ENCODE peak calls at places on chromosome 3, in four cellular contexts. R, F, M and Z are unnamed samples.

GRCh38 chr3:155743616-155744015 is 1.3 kb downstream of the PLCH1 start:
- DNase-seq in R (no peak), F (no peak), M (no peak), Z (no peak)

GRCh38 chr3:178646205-178646604 is 110.0 kb downstream of the KCNMB2 start:
- DNase-seq in R (no peak), F (no peak), M (no peak), Z (no peak)

GRCh38 chr3:51386852-51387229 is 1.8 kb downstream of the MANF start:
- DNase-seq in R (no peak), F (peak), M (no peak), Z (no peak)

GRCh38 chr3:12644297-12644937 is 19.5 kb downstream of the RAF1 start:
- DNase-seq in R (no peak), F (no peak), M (peak), Z (no peak)

GRCh38 chr3:22542311-22542710 is 660.8 kb upstream of the UBE2E2 start:
- DNase-seq in R (no peak), F (no peak), M (no peak), Z (no peak)

GRCh38 chr3:177977381-177978158 is 558.7 kb upstream of the KCNMB2 start:
- DNase-seq in R (no peak), F (no peak), M (no peak), Z (no peak)

GRCh38 chr3:21745971-21746370 is 5.0 kb downstream of the ZNF385D start:
- DNase-seq in R (no peak), F (no peak), M (no peak), Z (no peak)

GRCh38 chr3:30555968-30556367 is 50.4 kb upstream of the TGFBR2 start:
- DNase-seq in R (no peak), F (no peak), M (no peak), Z (no peak)

GRCh38 chr3:56421205-56421604 is 47.1 kb downstream of the ERC2 start:
- DNase-seq in R (no peak), F (no peak), M (no peak), Z (no peak)

GRCh38 chr3:134342269-134342668 is 32.0 kb downstream of the AMOTL2 start:
- DNase-seq in R (no peak), F (no peak), M (no peak), Z (no peak)

GRCh38 chr3:17714473-17714872 is 28.0 kb downstream of the TBC1D5 start:
- DNase-seq in R (no peak), F (no peak), M (no peak), Z (no peak)

GRCh38 chr3:133568294-133569014 is 5.0 kb upstream of the CDV3 start:
- DNase-seq in R (peak), F (no peak), M (no peak), Z (no peak)

GRCh38 chr3:55615039-55615693 is 128.1 kb upstream of the WNT5A start:
- DNase-seq in R (no peak), F (no peak), M (no peak), Z (no peak)

GRCh38 chr3:98462901-98463300 is at the start of gene OR5K1:
- DNase-seq in R (no peak), F (no peak), M (no peak), Z (no peak)

GRCh38 chr3:60186359-60186758 is 1064.9 kb downstream of the FHIT start:
- DNase-seq in R (no peak), F (no peak), M (no peak), Z (no peak)

GRCh38 chr3:165784337-165784736 is 52.9 kb downstream of the BCHE start:
- DNase-seq in R (no peak), F (no peak), M (no peak), Z (no peak)

GRCh38 chr3:188687389-188687788 is 484.4 kb upstream of the TPRG1 start:
- DNase-seq in R (no peak), F (no peak), M (no peak), Z (no peak)

GRCh38 chr3:177771780-177772179 is 574.5 kb upstream of the TBL1XR1 start:
- DNase-seq in R (no peak), F (no peak), M (no peak), Z (no peak)

GRCh38 chr3:104717828-104718196 is 648.9 kb upstream of the ALCAM start:
- DNase-seq in R (no peak), F (no peak), M (no peak), Z (no peak)

GRCh38 chr3:99503350-99503749 is 135.0 kb upstream of the COL8A1 start:
- DNase-seq in R (no peak), F (no peak), M (no peak), Z (no peak)

GRCh38 chr3:15256861-15257341 is 50.9 kb downstream of the CAPN7 start:
- DNase-seq in R (no peak), F (no peak), M (no peak), Z (no peak)
- TF ChIP-seq CBX5 in R (no peak), F (no peak), M (no peak), Z (no peak)

GRCh38 chr3:46334911-46335478 is 18.9 kb upstream of the CCR2 start:
- DNase-seq in R (no peak), F (no peak), M (no peak), Z (no peak)

GRCh38 chr3:46337911-46338310 is 16.0 kb upstream of the CCR2 start:
- DNase-seq in R (no peak), F (no peak), M (no peak), Z (no peak)

GRCh38 chr3:46338840-46339239 is 15.1 kb upstream of the CCR2 start:
- DNase-seq in R (no peak), F (no peak), M (no peak), Z (no peak)

DNA sequence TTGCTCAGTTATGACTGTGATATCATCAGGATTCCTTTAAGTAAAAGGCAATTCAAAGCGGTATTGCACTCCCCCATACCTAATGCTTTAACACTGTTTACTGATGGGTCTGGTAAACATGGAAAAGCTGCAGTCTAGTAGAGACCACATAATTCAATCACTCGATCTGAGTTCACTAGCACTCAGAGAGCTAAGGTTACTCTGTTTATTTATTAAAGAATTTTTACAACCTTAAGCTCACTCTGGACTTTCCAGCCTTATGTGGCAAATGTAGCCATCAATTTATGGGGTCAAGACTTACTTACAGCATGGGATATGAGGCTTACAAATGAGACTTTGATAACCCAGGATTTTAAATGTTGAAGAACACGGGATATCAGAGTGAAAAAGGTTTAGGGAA is 18.4 kb upstream of the CCR2 start:
- DNase-seq in R (no peak), F (no peak), M (no peak), Z (no peak)
- TF ChIP-seq KDM1A in R (no peak), F (no peak), M (no peak), Z (no peak)

GRCh38 chr3:58207954-58208353 is 2.8 kb downstream of the DNASE1L3 start:
- DNase-seq in R (no peak), F (no peak), M (no peak), Z (no peak)

GRCh38 chr3:58204713-58205112 is 6.1 kb downstream of the DNASE1L3 start:
- DNase-seq in R (no peak), F (no peak), M (no peak), Z (no peak)

GRCh38 chr3:58203541-58203940 is 7.2 kb downstream of the DNASE1L3 start:
- DNase-seq in R (no peak), F (no peak), M (no peak), Z (no peak)

GRCh38 chr3:58205981-58206380 is 4.8 kb downstream of the DNASE1L3 start:
- DNase-seq in R (peak), F (no peak), M (no peak), Z (no peak)

GRCh38 chr3:58206406-58207011 is 4.3 kb downstream of the DNASE1L3 start:
- DNase-seq in R (peak), F (no peak), M (no peak), Z (no peak)
- TF ChIP-seq CBX5 in R (no peak), F (no peak), M (no peak), Z (no peak)

DNA sequence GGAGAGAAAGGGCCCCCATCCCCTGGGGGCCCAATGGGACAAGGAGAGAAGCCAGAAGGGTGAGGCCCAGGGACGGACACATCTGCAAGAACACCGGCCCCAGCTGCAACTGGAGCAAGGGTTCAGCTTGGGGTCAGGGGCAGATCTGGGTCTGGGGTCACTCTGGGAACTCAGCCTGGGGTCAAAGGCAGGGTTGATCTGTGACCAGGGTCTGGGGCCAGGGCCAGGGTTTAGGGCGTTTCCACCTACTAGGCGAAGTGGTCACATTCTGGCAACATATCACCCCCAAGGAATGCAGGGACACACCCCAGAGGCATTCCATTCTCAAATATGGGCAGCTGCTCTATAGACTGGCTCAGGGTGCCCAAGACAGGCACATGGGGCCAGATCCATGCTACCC is 9.0 kb downstream of the UROC1 start:
- DNase-seq in R (no peak), F (no peak), M (no peak), Z (no peak)
- TF ChIP-seq KDM1A in R (no peak), F (no peak), M (no peak), Z (no peak)